ENCODE peak calls at places on chromosomes 12 and 14, in four cellular contexts. T, F, O and Z are unnamed samples.

GRCh38 chr12:18849080-18849479 is 111.2 kb downstream of the CAPZA3 start:
- DNase-seq in O (no peak), F (no peak), T (no peak), Z (no peak)

GRCh38 chr12:33596061-33596460 is 156.4 kb upstream of the SYT10 start:
- DNase-seq in T (no peak), F (no peak), O (no peak), Z (no peak)

GRCh38 chr12:25107920-25108319 is 87.0 kb downstream of the DNAI7 start:
- DNase-seq in O (no peak), F (no peak), T (no peak), Z (no peak)

GRCh38 chr12:66055837-66056319 is 74.7 kb downstream of the LLPH start:
- DNase-seq in T (no peak), O (no peak), F (no peak), Z (no peak)

GRCh38 chr12:20188930-20189653 is 179.2 kb upstream of the PDE3A start:
- DNase-seq in T (no peak), F (no peak), O (no peak), Z (no peak)

GRCh38 chr12:34595749-34596733 is 573.7 kb downstream of the ALG10 start:
- DNase-seq in T (peak), O (no peak), F (no peak), Z (no peak)

GRCh38 chr12:79086546-79086945 is 222.0 kb downstream of the SYT1 start:
- DNase-seq in F (peak), O (no peak), T (no peak), Z (no peak)

GRCh38 chr12:65740873-65741600 is 83.2 kb upstream of the HMGA2 start:
- DNase-seq in F (peak), T (peak), O (peak), Z (no peak)

GRCh38 chr14:79144891-79145290 is 974.7 kb downstream of the NRXN3 start:
- DNase-seq in O (no peak), T (no peak), F (no peak), Z (no peak)

GRCh38 chr12:27619308-27619707 is 76.9 kb upstream of the REP15 start:
- DNase-seq in F (no peak), T (no peak), O (no peak), Z (no peak)

GRCh38 chr12:50986961-50987737 is 34.8 kb downstream of the HIGD1C start:
- DNase-seq in O (no peak), F (peak), T (no peak), Z (no peak)

GRCh38 chr14:68774771-68775613 is 17.9 kb downstream of the ZFP36L1 start:
- DNase-seq in O (no peak), T (no peak), F (no peak), Z (no peak)

GRCh38 chr12:126742326-126742725 is 1524.6 kb upstream of the TMEM132C start:
- DNase-seq in O (no peak), T (no peak), F (no peak), Z (no peak)

GRCh38 chr14:64815257-64815656 is 64.5 kb downstream of the SPTB start:
- DNase-seq in T (no peak), F (no peak), O (no peak), Z (no peak)

GRCh38 chr12:94206886-94207285 is 58.5 kb downstream of the PLXNC1 start:
- DNase-seq in F (no peak), O (no peak), T (no peak), Z (no peak)

GRCh38 chr12:93876360-93876759 is 199.2 kb downstream of the CRADD start:
- DNase-seq in O (no peak), T (no peak), F (no peak), Z (no peak)

GRCh38 chr12:124352839-124353238 is 57.9 kb downstream of the RFLNA start:
- DNase-seq in T (no peak), O (no peak), F (no peak), Z (no peak)

GRCh38 chr12:121711925-121712461 is 559 bp upstream of the TMEM120B start:
- DNase-seq in F (peak), T (peak), O (peak), Z (no peak)

GRCh38 chr12:124306686-124307555 is 12.0 kb downstream of the RFLNA start:
- DNase-seq in O (no peak), T (no peak), F (no peak), Z (no peak)

GRCh38 chr12:89333564-89334252 is 18.6 kb downstream of the DUSP6 start:
- DNase-seq in F (no peak), T (no peak), O (no peak), Z (peak)